ENCODE peak calls at places on chromosomes 16 and 17, in nine cellular contexts. E is testis, I is RWPE1, N is neural progenitor cell, Q is esophagus muscularis mucosa, D is fibroblast of pulmonary artery, Z is nephron progenitor cell, K is fibroblast of lung, V is HFFc6. R is an unnamed sample.

GRCh38 chr17:59421722-59422121 is 90.3 kb downstream of the YPEL2 start:
- DNase-seq in E (no peak), N (no peak), I (no peak), K (no peak), V (no peak), Z (no peak), D (no peak), Q (no peak), R (no peak)

GRCh38 chr16:20181386-20181785 is 107.7 kb upstream of the GPR139 start:
- DNase-seq in Q (no peak), Z (no peak), V (no peak), D (no peak), N (no peak), K (no peak), I (no peak), E (no peak), R (no peak)

GRCh38 chr16:51960931-51961330 is 586.0 kb downstream of the TOX3 start:
- DNase-seq in I (no peak), K (no peak), Q (no peak), E (no peak), V (no peak), Z (no peak), N (peak; percentile 86), D (no peak), R (no peak)

GRCh38 chr17:66833201-66833600 is 1.7 kb upstream of the CACNG5 start:
- DNase-seq in I (no peak), E (no peak), Z (no peak), V (no peak), K (no peak), D (no peak), Q (no peak), N (no peak), R (no peak)

GRCh38 chr17:17376362-17376761 is 73.2 kb downstream of the NT5M start:
- DNase-seq in K (peak; percentile 52), N (no peak), V (peak; percentile 42), Q (no peak), Z (no peak), E (no peak), D (peak; percentile 52), I (no peak), R (no peak)

GRCh38 chr17:81253358-81254131 is 14.4 kb downstream of the NDUFAF8 start:
- DNase-seq in I (peak; percentile 47), E (peak; percentile 47), K (peak; percentile 40), Q (no peak), D (peak; percentile 52), Z (peak; percentile 67), V (no peak), N (peak; percentile 51), R (no peak)

GRCh38 chr17:45270828-45271418 is 9.0 kb upstream of the SPATA32 start:
- DNase-seq in E (peak; percentile 40), Z (peak; percentile 58), I (no peak), K (no peak), Q (no peak), V (no peak), D (no peak), N (peak; percentile 71), R (no peak)

GRCh38 chr17:17952691-17953090 is 19.5 kb downstream of the TOM1L2 start:
- DNase-seq in D (no peak), Q (no peak), Z (no peak), K (no peak), N (no peak), E (no peak), V (no peak), I (no peak), R (no peak)

GRCh38 chr17:49603238-49603637 is 27.6 kb downstream of the NXPH3 start:
- DNase-seq in D (peak; percentile 42), Z (no peak), K (no peak), Q (no peak), V (no peak), I (no peak), N (no peak), E (no peak), R (no peak)

GRCh38 chr17:52106638-52107261 is 51.8 kb downstream of the CA10 start:
- DNase-seq in I (peak; percentile 59), Z (peak; percentile 60), N (peak; percentile 67), K (peak; percentile 6), V (no peak), E (peak; percentile 79), D (peak; percentile 55), Q (no peak), R (peak; percentile 4)

GRCh38 chr17:42879596-42879985 is 21.0 kb upstream of the G6PC1 start:
- DNase-seq in D (peak; percentile 11), E (no peak), Q (no peak), I (no peak), N (no peak), K (no peak), Z (no peak), V (peak; percentile 70), R (no peak)

GRCh38 chr17:44083250-44083849 is 12.8 kb downstream of the G6PC3 start:
- DNase-seq in I (no peak), Q (no peak), Z (no peak), N (no peak), E (no peak), D (no peak), K (no peak), V (no peak), R (no peak)
- TF ChIP-seq CTCF in I (no peak), Q (no peak), Z (no peak), N (no peak), E (no peak), D (peak; percentile 23), K (no peak), V (peak; percentile 63), R (peak; percentile 13)

GRCh38 chr16:89261691-89262563 is 44.4 kb downstream of the ZNF778 start:
- DNase-seq in Z (no peak), D (no peak), E (peak; percentile 63), K (peak; percentile 56), V (no peak), I (no peak), Q (no peak), N (no peak), R (no peak)

GRCh38 chr16:89257281-89257731 is 39.8 kb downstream of the ZNF778 start:
- DNase-seq in K (no peak), I (no peak), D (no peak), E (no peak), Z (no peak), V (no peak), N (peak; percentile 44), Q (no peak), R (no peak)

GRCh38 chr16:89253548-89254287 is 36.2 kb downstream of the ZNF778 start:
- DNase-seq in Q (no peak), V (no peak), Z (no peak), I (no peak), K (no peak), D (no peak), E (no peak), N (no peak), R (no peak)

GRCh38 chr16:89257757-89258465 is 40.4 kb downstream of the ZNF778 start:
- DNase-seq in Z (no peak), K (no peak), V (no peak), D (no peak), Q (no peak), E (no peak), I (no peak), N (no peak), R (no peak)

GRCh38 chr16:89256651-89257254 is 39.2 kb downstream of the ZNF778 start:
- DNase-seq in D (peak; percentile 29), N (peak; percentile 58), V (peak; percentile 47), E (no peak), I (peak; percentile 73), Q (no peak), K (peak; percentile 52), Z (no peak), R (peak; percentile 15)
- TF ChIP-seq CTCF in D (no peak), N (no peak), V (no peak), E (no peak), I (no peak), Q (no peak), K (no peak), Z (no peak), R (no peak)

GRCh38 chr17:48223945-48224344 is 116.4 kb downstream of the SNX11 start:
- DNase-seq in I (no peak), Z (no peak), K (no peak), Q (no peak), V (no peak), E (no peak), N (no peak), D (no peak), R (no peak)

GRCh38 chr17:48231995-48232729 is 124.6 kb downstream of the SNX11 start:
- DNase-seq in Z (no peak), N (no peak), V (no peak), K (no peak), I (no peak), E (no peak), Q (no peak), D (no peak), R (no peak)

GRCh38 chr17:48225725-48226567 is 118.4 kb downstream of the SNX11 start:
- DNase-seq in I (no peak), Z (no peak), K (no peak), Q (no peak), D (no peak), N (no peak), E (no peak), V (no peak), R (no peak)

DNA sequence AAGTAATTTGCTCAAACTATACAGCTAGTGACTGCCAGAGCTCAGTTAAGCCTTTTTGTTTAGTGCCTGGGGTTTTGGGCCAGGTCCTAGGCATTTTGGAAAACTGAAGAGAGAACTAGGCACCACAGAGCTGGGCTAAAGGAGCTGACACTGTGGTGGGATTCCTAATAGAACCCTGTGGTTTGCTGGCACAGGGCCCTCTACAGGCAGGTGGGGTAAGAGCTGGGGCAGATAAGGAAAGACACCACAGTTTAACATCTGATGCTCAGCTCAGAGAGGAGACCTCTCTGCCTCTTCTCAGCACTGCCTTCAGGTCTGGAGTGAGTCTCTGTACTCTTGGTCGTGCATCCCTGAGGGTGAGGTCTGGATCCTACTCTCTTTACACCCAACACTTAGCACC is 121.2 kb downstream of the SNX11 start:
- DNase-seq in N (peak; percentile 47), Q (no peak), D (no peak), Z (no peak), I (no peak), K (no peak), V (no peak), E (no peak), R (no peak)
- TF ChIP-seq CTCF in N (peak; percentile 63), Q (no peak), D (no peak), Z (no peak), I (no peak), K (no peak), V (no peak), E (no peak), R (no peak)

GRCh38 chr16:85915125-85915845 is 16.3 kb downstream of the IRF8 start:
- DNase-seq in Z (no peak), D (no peak), Q (no peak), I (no peak), N (no peak), K (no peak), V (no peak), E (no peak), R (no peak)

GRCh38 chr16:85917959-85918358 is 19.0 kb downstream of the IRF8 start:
- DNase-seq in V (no peak), Q (no peak), K (no peak), I (no peak), E (no peak), N (no peak), D (no peak), Z (no peak), R (no peak)

GRCh38 chr16:85918436-85918835 is 19.5 kb downstream of the IRF8 start:
- DNase-seq in D (no peak), I (no peak), Q (no peak), K (no peak), N (no peak), V (no peak), E (no peak), Z (no peak), R (no peak)

GRCh38 chr16:85916141-85916890 is 17.4 kb downstream of the IRF8 start:
- DNase-seq in Z (no peak), K (peak; percentile 62), N (no peak), Q (no peak), V (no peak), D (peak; percentile 83), E (peak; percentile 51), I (peak; percentile 47), R (no peak)

GRCh38 chr16:85917012-85917411 is 18.1 kb downstream of the IRF8 start:
- DNase-seq in Z (no peak), N (no peak), K (no peak), V (no peak), Q (no peak), E (no peak), I (no peak), D (no peak), R (no peak)
- TF ChIP-seq CTCF in Z (no peak), N (peak; percentile 45), K (no peak), V (peak; percentile 26), Q (no peak), E (no peak), I (no peak), D (no peak), R (peak; percentile 29)